ENCODE peak calls at places on chromosomes 2 and 18, in five cellular contexts. E is H1, I is neuronal stem cell, Y is IMR-90, D is mesenchymal stem cell. T is an unnamed sample.

GRCh38 chr18:78734614-78734945 is 245.0 kb upstream of the SALL3 start:
- DNase-seq in D (no peak), E (no peak), I (no peak), Y (no peak), T (no peak)

GRCh38 chr2:9326975-9327374 is 96.4 kb downstream of the ITGB1BP1 start:
- DNase-seq in E (no peak), I (no peak), D (peak), Y (peak), T (peak)

GRCh38 chr2:189835855-189836558 is 51.8 kb downstream of the PMS1 start:
- DNase-seq in Y (no peak), D (no peak), E (no peak), I (no peak), T (no peak)

GRCh38 chr2:183207110-183207509 is 82.9 kb downstream of the NUP35 start:
- DNase-seq in Y (peak), E (no peak), D (peak), I (no peak), T (peak)

GRCh38 chr2:29223851-29224692 is 108.9 kb downstream of the CLIP4 start:
- DNase-seq in E (no peak), D (peak), I (no peak), Y (peak), T (no peak)

GRCh38 chr18:58362027-58362575 is 266.8 kb downstream of the ALPK2 start:
- DNase-seq in I (no peak), Y (peak), D (peak), E (no peak), T (no peak)

GRCh38 chr2:35510641-35511040 is 844.9 kb upstream of the CRIM1 start:
- DNase-seq in D (no peak), Y (no peak), E (no peak), I (no peak), T (no peak)

GRCh38 chr18:28147674-28148171 is 29.2 kb downstream of the CDH2 start:
- DNase-seq in Y (peak), E (no peak), I (no peak), D (peak), T (no peak)

GRCh38 chr18:76621782-76622495 is 126.9 kb upstream of the ZNF516 start:
- DNase-seq in I (no peak), Y (peak), E (no peak), D (peak), T (no peak)

GRCh38 chr2:202104286-202104870 is 31.3 kb downstream of the KIAA2012 start:
- DNase-seq in E (peak), Y (peak), D (peak), I (peak), T (peak)
- H2BK5ac ChIP-seq in E (peak), Y (no peak), D (no peak), I (no peak), T (no peak)

DNA sequence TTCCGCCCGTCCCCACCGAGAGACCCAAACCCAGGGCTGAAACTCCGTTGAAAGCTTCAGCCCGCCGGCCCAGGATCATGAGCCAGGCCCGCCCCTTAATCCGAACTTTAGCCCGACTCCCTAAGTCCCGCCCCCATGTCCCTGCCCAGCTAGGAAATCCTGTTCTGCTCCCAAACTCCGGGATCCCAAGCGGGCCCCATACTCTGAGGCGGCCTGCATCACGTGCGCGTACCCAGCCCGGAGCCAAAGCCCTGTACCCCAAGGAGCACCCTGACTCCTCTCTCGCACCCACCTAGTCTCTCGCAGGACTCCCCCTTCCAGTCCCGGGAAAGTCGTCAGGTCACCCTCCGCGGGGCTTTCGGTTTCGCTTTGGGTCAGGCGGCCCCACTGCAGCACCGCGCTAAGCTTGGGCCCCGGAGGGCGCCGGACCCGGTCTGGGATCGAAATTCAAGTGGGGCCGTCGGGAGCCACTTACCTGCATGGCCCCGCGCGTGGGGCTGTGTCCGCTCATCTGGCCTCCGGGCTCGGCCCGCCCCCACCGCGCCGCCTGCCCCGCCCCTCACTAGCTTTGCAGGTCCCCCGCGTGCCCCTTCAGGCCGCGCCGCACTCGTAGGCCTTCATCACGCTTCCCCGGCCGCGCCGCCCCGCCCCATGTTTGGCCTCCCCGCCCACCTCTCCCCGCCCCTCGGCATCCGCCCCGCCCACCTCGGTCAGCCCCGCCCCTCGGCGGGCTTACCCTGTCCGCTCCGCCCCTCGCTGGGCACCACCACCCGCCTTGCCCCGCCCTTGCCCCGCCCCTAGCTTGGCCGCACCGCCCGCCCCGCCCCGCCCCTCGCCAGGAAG is at the start of gene DNPEP:
- DNase-seq in D (peak), Y (peak), E (no peak), I (peak), T (peak)
- H2BK5ac ChIP-seq in D (peak), Y (peak), E (no peak), I (no peak), T (no peak)

GRCh38 chr2:222902660-222903059 is 41.8 kb downstream of the ACSL3 start:
- DNase-seq in D (no peak), Y (no peak), I (no peak), E (no peak), T (peak)
- H2BK5ac ChIP-seq in D (no peak), Y (peak), I (no peak), E (no peak), T (no peak)

GRCh38 chr2:216698291-216698690 is 2.9 kb upstream of the IGFBP5 start:
- DNase-seq in D (no peak), I (no peak), E (no peak), Y (no peak), T (no peak)

GRCh38 chr2:216694826-216695217 is 527 bp downstream of the IGFBP5 start:
- DNase-seq in I (no peak), E (no peak), Y (no peak), D (no peak), T (no peak)

GRCh38 chr2:216695401-216695821 is at the start of gene IGFBP5:
- DNase-seq in D (peak), E (peak), I (peak), Y (peak), T (peak)

GRCh38 chr2:216696751-216697560 is 1.6 kb upstream of the IGFBP5 start:
- DNase-seq in D (peak), Y (peak), E (no peak), I (no peak), T (peak)

GRCh38 chr2:216696321-216696720 is 972 bp upstream of the IGFBP5 start:
- DNase-seq in D (no peak), E (no peak), I (no peak), Y (no peak), T (no peak)
- H2BK5ac ChIP-seq in D (no peak), E (no peak), I (no peak), Y (peak), T (no peak)